ENCODE peak calls at places on chromosomes 13 and 19, in eight cellular contexts. L is A549, P is IMR-90, T is K562, Q is GM12878, C is HCT116, W is HepG2, U is SK-N-SH. A is an unnamed sample.

GRCh38 chr13:102597029-102598015 is 536 bp downstream of the TPP2 start:
- DNase-seq in Q (no peak), L (no peak), W (no peak), U (peak), C (no peak), T (peak), P (peak), A (no peak)

GRCh38 chr13:112828756-112829155 is 138.9 kb downstream of the ATP11A start:
- DNase-seq in T (no peak), U (no peak), Q (no peak), C (no peak), W (no peak), L (no peak), P (no peak), A (no peak)

GRCh38 chr13:106867249-106867648 is 299.3 kb upstream of the ARGLU1 start:
- DNase-seq in L (no peak), T (no peak), Q (no peak), U (peak), P (no peak), W (no peak), C (no peak), A (no peak)

GRCh38 chr13:26968431-26969335 is 202.9 kb downstream of the USP12 start:
- DNase-seq in L (no peak), C (no peak), W (peak), U (no peak), T (peak), P (peak), Q (no peak), A (no peak)

GRCh38 chr13:94329277-94329676 is 150.2 kb downstream of the DCT start:
- DNase-seq in T (no peak), Q (no peak), C (no peak), P (peak), U (no peak), W (no peak), L (no peak), A (no peak)

GRCh38 chr19:40576181-40576584 is 490 bp upstream of the SHKBP1 start:
- DNase-seq in C (no peak), L (no peak), Q (no peak), W (no peak), U (no peak), P (no peak), T (peak), A (peak)

GRCh38 chr13:103973740-103974139 is 907.5 kb upstream of the SLC10A2 start:
- DNase-seq in T (no peak), C (no peak), Q (no peak), U (no peak), L (no peak), P (no peak), W (no peak), A (no peak)

GRCh38 chr19:45768644-45769053 is 403 bp downstream of the SIX5 start:
- DNase-seq in T (peak), L (peak), P (peak), Q (no peak), W (no peak), U (no peak), C (no peak), A (peak)

GRCh38 chr13:79591493-79591892 is 110.5 kb downstream of the NDFIP2 start:
- DNase-seq in L (no peak), P (no peak), W (no peak), Q (no peak), C (no peak), U (no peak), T (no peak), A (no peak)

GRCh38 chr13:30711375-30711774 is 24.0 kb upstream of the ALOX5AP start:
- DNase-seq in W (no peak), P (peak), Q (no peak), U (no peak), C (no peak), T (no peak), L (no peak), A (no peak)

GRCh38 chr19:7917292-7918061 is 2.7 kb upstream of the SNAPC2 start:
- DNase-seq in T (no peak), W (no peak), P (peak), L (peak), Q (no peak), U (peak), C (no peak), A (peak)

GRCh38 chr19:1247747-1248453 is 483 bp upstream of the MIDN start:
- DNase-seq in W (peak), L (no peak), P (peak), Q (no peak), T (no peak), U (peak), C (no peak), A (peak)

GRCh38 chr19:38535212-38535611 is 82.5 kb downstream of the MAP4K1 start:
- DNase-seq in C (no peak), P (no peak), T (no peak), U (no peak), L (no peak), W (no peak), Q (no peak), A (no peak)

GRCh38 chr13:95708390-95708774 is 31.4 kb downstream of the DNAJC3 start:
- DNase-seq in Q (no peak), U (no peak), P (no peak), L (no peak), W (no peak), T (no peak), C (no peak), A (no peak)

GRCh38 chr13:23673354-23673753 is 103.1 kb downstream of the TNFRSF19 start:
- DNase-seq in T (no peak), L (no peak), C (no peak), U (no peak), P (peak), Q (no peak), W (no peak), A (no peak)

GRCh38 chr13:23671902-23672301 is 101.7 kb downstream of the TNFRSF19 start:
- DNase-seq in L (no peak), Q (no peak), W (no peak), C (no peak), P (peak), T (no peak), U (no peak), A (no peak)

GRCh38 chr13:23673867-23674605 is 103.8 kb downstream of the TNFRSF19 start:
- DNase-seq in P (peak), U (no peak), L (no peak), W (no peak), T (no peak), C (no peak), Q (no peak), A (no peak)

GRCh38 chr13:23672616-23673015 is 102.4 kb downstream of the TNFRSF19 start:
- DNase-seq in W (no peak), C (no peak), L (no peak), Q (no peak), P (peak), U (no peak), T (no peak), A (no peak)

GRCh38 chr13:23674795-23675640 is 104.8 kb downstream of the TNFRSF19 start:
- DNase-seq in C (no peak), W (peak), U (no peak), P (peak), T (no peak), Q (no peak), L (peak), A (no peak)
- TF ChIP-seq RAD21 in C (no peak), W (no peak), U (no peak), P (no peak), T (no peak), Q (no peak), L (no peak), A (no peak)

DNA sequence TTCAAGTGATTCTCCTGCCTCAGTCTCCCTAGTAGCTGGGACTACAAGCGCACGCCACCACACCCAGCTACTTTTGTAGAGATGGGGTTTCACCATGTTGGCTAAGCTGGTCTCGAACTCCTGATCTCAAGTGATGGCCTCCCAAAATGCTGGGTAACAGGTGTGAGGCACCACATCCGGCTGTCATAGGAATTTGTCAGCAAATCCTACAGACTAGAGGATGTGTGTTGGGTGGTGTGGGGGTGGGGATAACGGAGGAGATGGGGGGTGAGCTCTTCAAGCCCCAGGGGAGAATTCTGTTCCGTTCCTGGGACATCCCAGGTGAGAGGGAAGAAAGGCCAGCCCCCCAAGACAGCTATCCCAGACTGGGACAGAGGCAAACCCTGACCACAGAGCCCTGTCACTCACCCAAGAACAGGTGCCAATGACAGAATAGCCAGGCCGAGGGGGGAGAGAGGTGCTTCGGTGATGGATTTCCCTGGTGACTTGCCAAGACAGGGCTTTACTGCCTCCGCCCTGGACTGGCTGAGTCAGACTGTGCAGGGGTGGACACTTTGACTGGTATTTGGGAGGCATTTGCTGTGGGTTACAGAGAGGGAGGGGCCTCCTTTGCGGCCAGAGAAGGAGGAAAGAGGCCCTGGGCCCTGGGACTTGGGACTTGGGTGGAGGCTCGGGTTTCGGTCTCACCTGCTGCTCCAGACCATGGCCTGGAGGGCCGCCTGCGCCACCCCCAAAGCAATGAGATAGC is 4.7 kb upstream of the EPS8L1 start:
- DNase-seq in L (peak), W (no peak), T (no peak), P (peak), U (no peak), C (peak), Q (no peak), A (no peak)
- TF ChIP-seq RAD21 in L (no peak), W (no peak), T (no peak), P (no peak), U (no peak), C (no peak), Q (no peak), A (no peak)

DNA sequence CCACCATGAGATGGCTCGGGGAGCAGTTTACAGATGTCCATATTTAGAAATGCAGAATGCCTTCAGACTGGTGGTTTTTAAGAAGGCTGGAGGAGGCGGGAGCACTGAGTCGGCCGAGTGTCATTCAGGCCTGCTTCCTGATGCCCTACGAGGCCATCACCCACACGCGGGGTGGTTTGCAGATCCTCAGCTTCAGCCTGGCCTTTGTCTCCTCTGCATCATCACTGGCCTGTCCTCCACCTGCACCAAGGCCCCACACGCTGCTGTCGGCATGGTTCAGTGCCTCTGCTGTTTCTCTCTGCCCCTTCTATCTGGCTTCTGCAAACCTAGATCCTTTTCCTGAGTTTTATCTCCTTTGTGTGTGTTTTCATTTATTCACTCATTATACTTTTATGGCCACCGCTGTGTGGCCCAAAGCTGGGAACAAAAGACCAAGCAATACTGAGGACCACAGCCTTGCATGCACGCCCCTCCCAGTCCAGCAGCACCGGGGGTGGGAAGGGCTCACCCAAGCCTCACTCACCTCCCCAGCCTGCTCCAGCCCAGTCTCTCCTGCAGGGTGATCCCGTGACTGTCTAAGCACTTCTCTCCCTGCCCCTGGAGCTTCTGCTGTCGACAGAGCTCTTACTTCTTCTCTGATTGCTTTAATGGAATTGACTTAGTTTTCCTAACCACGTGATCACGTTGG is 240.8 kb downstream of the TEX29 start:
- DNase-seq in U (no peak), P (no peak), Q (no peak), C (no peak), L (no peak), W (no peak), T (no peak), A (no peak)
- TF ChIP-seq RAD21 in U (no peak), P (no peak), Q (no peak), C (no peak), L (no peak), W (no peak), T (no peak), A (no peak)

GRCh38 chr19:42075364-42075615 is 676 bp upstream of the ZNF574 start:
- DNase-seq in C (no peak), P (no peak), U (no peak), T (no peak), L (no peak), Q (no peak), W (no peak), A (no peak)

GRCh38 chr19:42078058-42078457 is 2.1 kb downstream of the ZNF574 start:
- DNase-seq in T (no peak), W (no peak), U (no peak), P (no peak), Q (no peak), C (no peak), L (no peak), A (no peak)

GRCh38 chr19:42075616-42076374 is at the start of gene ZNF574:
- DNase-seq in W (peak), L (peak), P (peak), T (peak), U (peak), C (peak), Q (peak), A (peak)

GRCh38 chr19:42076375-42076944 is 494 bp downstream of the ZNF574 start:
- DNase-seq in P (no peak), L (peak), W (no peak), U (no peak), C (no peak), T (no peak), Q (no peak), A (no peak)

GRCh38 chr19:42074513-42075363 is 1.2 kb upstream of the ZNF574 start:
- DNase-seq in W (no peak), Q (no peak), L (peak), U (peak), C (no peak), P (no peak), T (peak), A (peak)
- TF ChIP-seq RAD21 in W (no peak), Q (no peak), L (no peak), U (no peak), C (no peak), P (no peak), T (no peak), A (no peak)

GRCh38 chr19:14073925-14074838 is 1.6 kb downstream of the MISP3 start:
- DNase-seq in Q (no peak), U (peak), L (no peak), W (no peak), P (peak), T (peak), C (no peak), A (no peak)

GRCh38 chr19:14070268-14071050 is 2.1 kb upstream of the MISP3 start:
- DNase-seq in T (no peak), P (no peak), L (no peak), C (no peak), W (no peak), Q (no peak), U (no peak), A (no peak)

GRCh38 chr19:14078406-14078805 is 5.8 kb downstream of the MISP3 start:
- DNase-seq in P (peak), Q (no peak), W (no peak), L (no peak), T (no peak), U (no peak), C (no peak), A (no peak)

GRCh38 chr19:14072535-14073231 is at the start of gene MISP3:
- DNase-seq in U (peak), L (no peak), C (no peak), Q (no peak), W (no peak), T (peak), P (no peak), A (no peak)

GRCh38 chr19:14073232-14073924 is 792 bp downstream of the MISP3 start:
- DNase-seq in C (no peak), P (peak), U (peak), Q (no peak), W (no peak), L (no peak), T (peak), A (no peak)
- TF ChIP-seq RAD21 in C (no peak), P (peak), U (no peak), Q (peak), W (peak), L (no peak), T (peak), A (peak)

DNA sequence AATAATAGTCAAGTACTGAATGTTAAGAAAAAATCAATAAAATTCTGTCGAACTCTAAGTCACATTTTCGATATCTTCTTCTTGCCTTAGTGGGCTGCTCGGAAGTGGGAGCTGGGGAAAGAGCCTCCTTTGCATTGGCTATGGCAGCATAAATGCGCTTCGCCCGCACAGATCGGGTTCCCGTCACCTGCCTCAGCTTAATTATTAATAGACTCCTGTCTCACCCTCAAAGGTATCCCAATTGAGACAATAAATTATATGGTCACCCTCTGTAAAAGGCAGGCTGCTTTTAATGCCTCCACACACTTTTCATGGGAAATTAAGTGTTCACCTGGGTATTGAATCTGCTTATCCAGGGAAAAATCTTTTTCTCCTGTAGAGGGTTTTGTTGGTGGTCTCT is 682.8 kb upstream of the SGCG start:
- DNase-seq in P (no peak), Q (no peak), W (no peak), L (no peak), T (no peak), U (no peak), C (no peak), A (no peak)
- TF ChIP-seq RAD21 in P (no peak), Q (no peak), W (no peak), L (no peak), T (no peak), U (no peak), C (no peak), A (no peak)

GRCh38 chr13:48849515-48849914 is 126.2 kb upstream of the FNDC3A start:
- DNase-seq in U (no peak), T (no peak), W (no peak), C (no peak), L (no peak), P (no peak), Q (no peak), A (no peak)
- TF ChIP-seq RAD21 in U (no peak), T (no peak), W (no peak), C (no peak), L (no peak), P (no peak), Q (no peak), A (no peak)